ENCODE peak calls at places on chromosomes 2 and 18, in five cellular contexts. B, S, V, L and U are unnamed samples.
A peak's percentile ranks its signal among the peaks of the same experiment; 100 is the strongest.

GRCh38 chr18:77000527-77000926 is 132.1 kb downstream of the MBP start:
- DNase-seq in B (no peak), S (peak; percentile 57), V (peak; percentile 16), L (no peak), U (peak; percentile 61)

GRCh38 chr2:23617167-23617787 is 232.3 kb downstream of the KLHL29 start:
- DNase-seq in B (no peak), S (no peak), V (no peak), L (no peak), U (no peak)

GRCh38 chr2:67865871-67866386 is 196.9 kb downstream of the C1D start:
- DNase-seq in B (no peak), S (no peak), V (no peak), L (no peak), U (peak; percentile 45)

GRCh38 chr18:70243131-70243530 is 37.6 kb upstream of the RTTN start:
- DNase-seq in B (no peak), S (no peak), V (peak; percentile 94), L (no peak), U (no peak)

GRCh38 chr2:240893363-240893828 is 2.6 kb downstream of the MAB21L4 start:
- DNase-seq in B (no peak), S (no peak), V (no peak), L (no peak), U (no peak)

GRCh38 chr2:48358982-48359381 is 171.0 kb upstream of the STON1 start:
- DNase-seq in B (no peak), S (no peak), V (no peak), L (no peak), U (no peak)

GRCh38 chr2:228359473-228359872 is 178.0 kb upstream of the SPHKAP start:
- DNase-seq in B (no peak), S (no peak), V (no peak), L (no peak), U (no peak)

GRCh38 chr2:240021488-240022104 is 3.5 kb downstream of the NDUFA10 start:
- DNase-seq in B (no peak), S (peak; percentile 52), V (peak; percentile 69), L (peak; percentile 79), U (peak; percentile 92)

GRCh38 chr2:74498500-74499268 is 719 bp downstream of the LBX2 start:
- DNase-seq in B (no peak), S (no peak), V (peak; percentile 32), L (no peak), U (peak; percentile 88)

GRCh38 chr2:128475427-128476211 is 157.0 kb upstream of the HS6ST1 start:
- DNase-seq in B (no peak), S (no peak), V (no peak), L (no peak), U (no peak)

GRCh38 chr2:240187989-240188590 is 47.6 kb upstream of the OTOS start:
- DNase-seq in B (no peak), S (no peak), V (no peak), L (no peak), U (no peak)

GRCh38 chr2:20205915-20206524 is 18.9 kb downstream of the SDC1 start:
- DNase-seq in B (no peak), S (no peak), V (no peak), L (no peak), U (no peak)

GRCh38 chr18:63271881-63272299 is 47.7 kb downstream of the BCL2 start:
- DNase-seq in B (no peak), S (no peak), V (no peak), L (no peak), U (no peak)

GRCh38 chr18:45441110-45441842 is 174.0 kb upstream of the SLC14A2 start:
- DNase-seq in B (no peak), S (peak; percentile 6), V (no peak), L (no peak), U (peak; percentile 24)

GRCh38 chr2:10235099-10235908 is 67.4 kb upstream of the HPCAL1 start:
- DNase-seq in B (no peak), S (no peak), V (no peak), L (no peak), U (no peak)

GRCh38 chr18:48828713-48829442 is 121.9 kb downstream of the SMAD7 start:
- DNase-seq in B (no peak), S (peak; percentile 74), V (no peak), L (no peak), U (no peak)

GRCh38 chr18:1648715-1649114 is 744.0 kb downstream of the ADCYAP1 start:
- DNase-seq in B (no peak), S (no peak), V (no peak), L (no peak), U (no peak)

GRCh38 chr2:227932403-227932802 is 61.0 kb downstream of the DAW1 start:
- DNase-seq in B (no peak), S (no peak), V (peak; percentile 8), L (no peak), U (no peak)

GRCh38 chr18:53906681-53907080 is 317.8 kb downstream of the MBD2 start:
- DNase-seq in B (no peak), S (no peak), V (no peak), L (no peak), U (no peak)

GRCh38 chr2:120731175-120731574 is 4.5 kb upstream of the GLI2 start:
- DNase-seq in B (no peak), S (no peak), V (no peak), L (no peak), U (no peak)

GRCh38 chr18:9335255-9336045 is 877 bp downstream of the TWSG1 start:
- DNase-seq in B (no peak), S (no peak), V (no peak), L (no peak), U (no peak)

GRCh38 chr2:177506506-177506905 is 113.9 kb downstream of the AGPS start:
- DNase-seq in B (no peak), S (no peak), V (no peak), L (no peak), U (no peak)

GRCh38 chr2:35846-36245 is 10.5 kb downstream of the FAM110C start:
- DNase-seq in B (no peak), S (no peak), V (no peak), L (no peak), U (no peak)

GRCh38 chr2:235651643-235652042 is 157.8 kb downstream of the AGAP1 start:
- DNase-seq in B (no peak), S (no peak), V (no peak), L (no peak), U (no peak)

GRCh38 chr18:13005289-13005688 is 14.1 kb downstream of the CEP192 start:
- DNase-seq in B (no peak), S (no peak), V (no peak), L (no peak), U (no peak)

GRCh38 chr2:19474128-19474527 is 115.7 kb upstream of the OSR1 start:
- DNase-seq in B (peak; percentile 71), S (no peak), V (no peak), L (no peak), U (no peak)

GRCh38 chr2:44330801-44331200 is 30.5 kb downstream of the PREPL start:
- DNase-seq in B (no peak), S (no peak), V (no peak), L (peak; percentile 7), U (no peak)

DNA sequence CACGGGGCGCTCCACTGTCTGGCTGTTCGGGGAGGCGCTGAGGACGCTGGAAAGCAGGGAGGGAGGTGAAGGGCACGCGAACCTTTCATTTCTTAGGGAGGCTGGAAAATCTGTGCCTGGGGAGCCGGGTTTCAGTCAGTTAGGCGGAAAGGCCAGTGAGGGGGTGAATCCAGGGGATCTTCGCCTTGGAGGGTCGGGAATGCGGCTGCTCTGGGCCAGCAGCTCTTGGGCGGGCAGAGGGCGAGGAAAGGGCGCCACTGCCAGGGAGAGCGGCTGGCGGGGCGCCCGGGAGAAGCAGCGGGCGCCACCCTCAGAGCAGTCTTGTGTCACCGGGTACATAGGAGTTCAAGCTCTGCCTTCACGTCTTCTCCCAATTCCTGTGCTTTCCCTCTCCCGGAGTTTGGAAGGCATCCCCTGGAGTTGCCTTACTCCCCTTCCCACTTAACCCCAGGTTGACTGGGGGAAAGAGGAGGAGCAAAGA is 1.4 kb downstream of the CCDC85A start:
- DNase-seq in B (no peak), S (no peak), V (peak; percentile 33), L (no peak), U (peak; percentile 45)
- TF ChIP-seq REST in B (no peak), S (no peak), V (no peak), L (no peak), U (no peak)

DNA sequence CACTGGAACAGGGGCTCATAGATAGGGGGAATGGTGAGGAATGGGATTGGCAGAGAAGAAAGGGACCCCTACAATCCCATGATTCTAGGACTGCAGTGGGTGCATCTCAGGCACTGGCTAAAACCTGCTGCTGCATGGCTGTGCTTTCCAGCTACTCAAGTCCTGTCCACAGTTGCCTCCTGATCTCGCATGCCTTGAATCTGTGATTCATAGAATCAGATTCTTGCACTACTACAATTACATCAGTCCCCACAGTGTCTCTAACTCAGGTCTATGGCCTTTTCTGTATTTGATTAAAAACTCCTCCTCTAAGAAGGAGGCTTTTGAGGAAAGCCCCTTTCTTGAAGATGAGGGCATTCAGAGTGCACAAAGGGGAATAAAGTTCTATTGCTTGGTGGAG is 117.4 kb downstream of the LRATD1 start:
- DNase-seq in B (no peak), S (no peak), V (no peak), L (no peak), U (no peak)
- H3K4me2 ChIP-seq in B (no peak overlapping the region), S (no peak overlapping the region), V (no peak overlapping the region), L (no peak overlapping the region), U (no peak overlapping the region)

DNA sequence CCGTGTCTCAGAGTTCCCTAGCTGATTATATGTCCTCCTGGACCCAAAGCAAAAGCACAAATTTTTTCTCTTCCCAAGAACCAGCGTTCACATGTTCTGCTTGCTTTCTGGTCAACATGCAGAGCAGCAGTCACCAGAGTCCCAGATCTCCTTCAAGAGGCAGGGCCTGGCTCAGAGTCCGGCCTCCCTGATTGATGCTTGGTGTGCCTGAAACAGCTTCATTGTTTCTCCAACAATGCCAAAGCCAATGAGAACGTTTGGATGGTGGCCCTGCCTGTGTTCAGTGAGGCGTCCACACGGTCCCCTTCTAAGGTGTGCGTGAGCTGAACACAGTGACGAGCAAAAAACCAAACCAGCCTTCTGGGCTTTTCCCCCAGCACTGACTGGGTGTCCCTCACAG is 19.5 kb upstream of the POU3F3 start:
- DNase-seq in B (no peak), S (no peak), V (no peak), L (no peak), U (no peak)
- TF ChIP-seq JUNB in B (no peak), S (no peak), V (no peak), L (no peak), U (no peak)

DNA sequence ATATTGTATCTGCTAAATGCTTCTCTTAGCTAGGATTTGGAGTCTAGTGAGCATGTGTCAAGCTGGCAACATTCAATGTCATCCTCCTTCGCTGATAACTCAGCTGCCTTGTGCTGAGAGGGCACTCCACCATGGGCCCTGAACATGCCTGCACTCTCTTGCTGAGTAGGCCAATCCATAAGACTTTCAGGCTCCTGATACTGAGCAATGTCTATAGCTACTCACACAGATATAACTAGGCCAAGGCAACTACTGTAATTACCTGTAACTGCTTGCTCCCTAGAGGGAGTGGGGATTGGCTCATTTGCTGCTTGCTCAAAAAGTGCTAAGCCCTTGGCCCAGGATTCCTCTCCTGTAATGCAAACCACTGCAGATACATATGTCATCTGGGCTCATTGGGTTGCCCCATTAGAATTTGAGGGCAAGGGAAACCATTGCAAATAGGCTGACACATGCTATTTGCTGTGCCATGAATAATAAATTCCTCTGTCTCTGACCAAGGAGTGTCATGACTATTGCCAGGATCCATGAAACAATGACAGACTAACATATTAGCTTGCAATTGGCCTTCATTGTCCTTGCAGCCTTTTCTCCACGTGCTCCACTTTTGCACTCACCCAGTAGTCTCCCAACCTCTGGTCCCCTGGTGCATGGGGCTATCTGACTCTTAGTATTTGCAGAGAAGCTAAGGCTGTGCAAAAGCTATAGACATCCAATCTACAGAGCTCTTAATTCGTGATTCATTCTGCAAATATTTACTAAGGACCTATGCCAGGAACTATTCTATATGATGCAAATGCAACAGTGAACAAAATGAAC is 36.9 kb upstream of the BMPR2 start:
- DNase-seq in B (no peak), S (no peak), V (peak; percentile 45), L (peak; percentile 87), U (no peak)
- TF ChIP-seq REST in B (no peak), S (no peak), V (no peak), L (no peak), U (no peak)